ENCODE peak calls at places on chromosomes 7 and 10, in seven cellular contexts. I, F, H, C, V, G and K are unnamed samples.

GRCh38 chr7:4835398-4836205 is 26.2 kb downstream of the PAPOLB start:
- DNase-seq in I (no peak), F (peak; percentile 49), H (no peak), C (no peak), V (no peak), G (no peak), K (no peak)

GRCh38 chr10:63409465-63410027 is 56.2 kb downstream of the JMJD1C start:
- DNase-seq in I (peak; percentile 74), F (no peak), H (no peak), C (no peak), V (peak; percentile 68), G (no peak), K (peak; percentile 66)

GRCh38 chr10:22712246-22712958 is 2.0 kb downstream of the PIP4K2A start:
- DNase-seq in I (peak; percentile 41), F (peak; percentile 5), H (no peak), C (no peak), V (peak; percentile 55), G (no peak), K (no peak)

GRCh38 chr7:94258418-94258817 is 136.3 kb upstream of the COL1A2 start:
- DNase-seq in I (no peak), F (no peak), H (no peak), C (no peak), V (no peak), G (no peak), K (no peak)

GRCh38 chr7:41869596-41869995 is 166.7 kb upstream of the INHBA start:
- DNase-seq in I (peak; percentile 47), F (no peak), H (no peak), C (no peak), V (no peak), G (no peak), K (no peak)

GRCh38 chr10:14326581-14326980 is 4.1 kb downstream of the FRMD4A start:
- DNase-seq in I (no peak), F (no peak), H (no peak), C (no peak), V (no peak), G (no peak), K (no peak)

GRCh38 chr10:3014968-3015367 is 52.4 kb upstream of the PFKP start:
- DNase-seq in I (peak; percentile 22), F (no peak), H (no peak), C (no peak), V (no peak), G (no peak), K (no peak)

GRCh38 chr10:102020938-102021337 is 35.0 kb downstream of the ARMH3 start:
- DNase-seq in I (no peak), F (no peak), H (no peak), C (no peak), V (no peak), G (no peak), K (no peak)

GRCh38 chr10:24969732-24970330 is 17.4 kb upstream of the PRTFDC1 start:
- DNase-seq in I (no peak), F (no peak), H (no peak), C (no peak), V (no peak), G (no peak), K (no peak)

GRCh38 chr7:67267914-67268313 is 271.3 kb downstream of the TYW1 start:
- DNase-seq in I (no peak), F (no peak), H (no peak), C (peak; percentile 39), V (peak; percentile 7), G (no peak), K (peak; percentile 93)

GRCh38 chr7:108618056-108618455 is 48.4 kb downstream of the DNAJB9 start:
- DNase-seq in I (no peak), F (no peak), H (no peak), C (no peak), V (no peak), G (no peak), K (no peak)

GRCh38 chr10:79420974-79421688 is 24.3 kb downstream of the ZCCHC24 start:
- DNase-seq in I (no peak), F (no peak), H (no peak), C (no peak), V (no peak), G (no peak), K (no peak)

GRCh38 chr10:6050801-6051445 is 11.2 kb downstream of the IL2RA start:
- DNase-seq in I (peak; percentile 44), F (peak; percentile 61), H (no peak), C (no peak), V (peak; percentile 40), G (no peak), K (peak; percentile 38)

DNA sequence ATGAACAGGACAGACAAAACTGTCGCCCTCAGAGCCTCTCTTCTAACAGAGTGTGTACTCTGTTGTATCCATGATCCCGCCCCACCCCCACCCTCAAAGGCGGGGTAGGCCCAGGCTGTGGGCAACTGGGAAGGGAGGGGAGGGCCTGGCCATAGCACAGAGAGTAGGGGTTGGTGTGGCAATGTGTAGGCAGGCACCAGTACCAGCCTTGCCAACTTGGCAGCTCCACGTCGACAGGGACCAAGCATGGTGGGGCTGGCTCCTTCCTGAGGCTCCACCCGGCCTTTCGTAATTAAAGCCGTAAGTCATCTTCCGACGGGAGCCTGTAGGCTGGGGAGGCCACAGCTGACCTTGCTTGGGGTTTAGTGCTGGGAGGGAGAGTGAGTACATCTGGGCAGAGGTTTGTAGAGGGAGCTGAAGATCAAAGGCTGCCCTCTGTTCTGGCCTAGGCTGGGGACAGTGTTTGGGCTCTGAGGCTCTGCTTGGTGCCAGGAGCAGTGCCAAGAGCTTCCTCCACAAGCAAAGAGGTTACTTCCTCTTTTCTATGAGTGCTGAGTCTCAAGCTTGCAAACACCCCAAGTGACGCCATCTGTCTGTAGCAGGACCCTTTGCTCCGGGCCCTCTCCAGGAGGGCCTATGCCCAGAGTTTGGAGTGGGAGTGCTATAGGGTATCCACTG is 121.6 kb downstream of the C10orf105 start:
- DNase-seq in I (no peak), F (peak; percentile 16), H (no peak), C (no peak), V (no peak), G (no peak), K (no peak)
- H3K18ac ChIP-seq in I (no peak overlapping the region), F (no peak overlapping the region), H (no peak overlapping the region), C (no peak overlapping the region), V (no peak overlapping the region), G (peak overlapping the region; percentile 52), K (no peak overlapping the region)

DNA sequence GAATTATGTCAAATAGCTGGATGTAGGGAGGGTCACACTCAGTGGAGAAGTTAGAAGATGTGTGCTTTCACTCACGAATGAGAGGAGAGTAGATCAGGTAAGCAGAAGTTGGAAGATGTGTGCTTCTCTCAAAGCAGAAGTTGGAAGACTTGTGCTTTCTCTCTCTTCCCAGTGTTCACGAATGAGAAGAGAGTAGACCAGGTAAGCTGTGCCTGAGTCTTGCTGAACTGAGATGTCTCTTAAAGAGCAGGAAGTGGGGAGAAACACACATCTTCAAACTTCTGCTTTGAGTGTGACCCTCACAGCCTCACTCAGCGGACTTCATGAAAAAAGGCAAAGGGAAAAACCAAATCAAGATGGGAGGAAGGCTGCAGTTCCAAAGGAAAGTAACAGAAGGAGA is 7.0 kb upstream of the TMEM243 start:
- DNase-seq in I (no peak), F (no peak), H (no peak), C (no peak), V (no peak), G (no peak), K (no peak)
- H3K18ac ChIP-seq in I (no peak overlapping the region), F (no peak overlapping the region), H (no peak overlapping the region), C (no peak overlapping the region), V (no peak overlapping the region), G (no peak overlapping the region), K (no peak overlapping the region)

DNA sequence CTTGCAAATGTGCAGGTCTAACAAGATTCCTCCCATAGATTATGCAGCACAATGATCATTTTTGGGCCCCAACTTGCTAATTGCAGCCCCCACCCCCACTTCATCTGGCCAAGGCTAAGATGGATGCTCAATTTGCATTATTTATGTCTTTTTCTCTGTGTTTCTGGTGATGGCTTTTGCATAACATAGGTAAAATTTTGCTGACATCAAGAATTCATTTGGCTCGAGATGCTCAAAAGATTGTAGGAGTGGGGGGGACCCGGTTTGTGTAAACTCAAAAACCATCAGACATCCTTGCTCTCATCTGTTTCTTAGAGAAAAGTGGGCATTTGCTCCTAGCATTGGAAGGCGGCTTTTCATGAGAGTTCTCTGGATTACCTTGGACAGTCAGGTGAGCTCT is 356.3 kb upstream of the NPVF start:
- DNase-seq in I (no peak), F (no peak), H (no peak), C (no peak), V (no peak), G (no peak), K (no peak)
- H3K18ac ChIP-seq in I (no peak overlapping the region), F (no peak overlapping the region), H (no peak overlapping the region), C (no peak overlapping the region), V (no peak overlapping the region), G (no peak overlapping the region), K (no peak overlapping the region)

GRCh38 chr7:7765422-7765821 is 47.0 kb upstream of the RPA3 start:
- DNase-seq in I (no peak), F (no peak), H (no peak), C (no peak), V (no peak), G (no peak), K (no peak)
- H3K18ac ChIP-seq in I (no peak overlapping the region), F (no peak overlapping the region), H (no peak overlapping the region), C (no peak overlapping the region), V (no peak overlapping the region), G (no peak overlapping the region), K (no peak overlapping the region)

DNA sequence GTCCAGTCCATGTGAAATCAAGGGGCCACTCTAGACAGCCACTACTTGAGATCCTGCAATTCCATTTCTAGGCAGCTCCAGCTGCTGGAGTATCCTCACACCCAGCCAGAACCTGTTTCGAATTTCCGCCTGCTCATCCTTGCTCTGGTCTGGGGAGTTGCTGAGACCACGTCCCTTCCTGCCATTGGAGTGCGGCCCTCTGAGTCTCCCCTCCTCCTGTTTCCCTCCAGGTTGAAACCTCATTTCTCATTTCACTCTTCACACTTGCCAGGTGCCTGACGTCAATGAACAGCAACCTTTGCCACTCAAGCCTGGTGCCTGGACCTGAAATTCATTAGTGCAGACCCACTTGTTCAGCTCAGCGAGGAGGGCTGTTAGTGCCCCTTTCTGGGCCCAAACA is 307.5 kb upstream of the SHH start:
- DNase-seq in I (no peak), F (no peak), H (no peak), C (no peak), V (no peak), G (no peak), K (no peak)
- H3K18ac ChIP-seq in I (no peak overlapping the region), F (no peak overlapping the region), H (no peak overlapping the region), C (no peak overlapping the region), V (no peak overlapping the region), G (no peak overlapping the region), K (no peak overlapping the region)

DNA sequence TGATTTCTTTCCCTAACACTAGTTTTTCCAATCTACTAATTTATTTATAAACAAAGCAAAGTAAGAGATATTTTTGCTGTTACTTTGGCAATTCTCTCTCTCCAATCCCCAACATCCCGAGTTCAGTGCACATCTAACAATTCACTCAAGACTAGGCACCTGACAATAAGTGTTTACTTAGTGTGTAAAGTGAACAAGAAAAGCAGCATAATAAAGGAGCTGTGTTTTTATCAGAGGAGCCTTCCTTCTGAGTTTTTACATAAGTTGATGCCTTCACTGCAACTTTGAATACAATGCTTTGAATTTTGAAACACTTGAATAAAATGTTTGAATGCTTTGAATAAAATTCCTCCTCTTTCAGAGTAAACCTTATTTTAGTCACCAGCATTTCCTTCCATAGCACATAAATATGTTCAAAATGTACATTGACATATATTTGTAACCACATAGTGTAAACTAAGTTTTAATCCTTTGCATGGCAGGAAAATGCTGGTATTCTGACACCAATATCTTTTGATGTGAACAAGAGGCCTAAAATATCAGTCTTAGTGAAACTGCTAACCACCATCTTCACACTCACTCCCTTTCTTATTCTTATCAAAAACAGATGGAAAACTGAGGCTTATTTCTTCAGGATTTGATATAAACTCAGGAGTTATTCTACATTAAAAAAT is 11.4 kb downstream of the PDK4 start:
- DNase-seq in I (no peak), F (no peak), H (no peak), C (no peak), V (no peak), G (no peak), K (no peak)
- H3K18ac ChIP-seq in I (no peak overlapping the region), F (no peak overlapping the region), H (no peak overlapping the region), C (no peak overlapping the region), V (no peak overlapping the region), G (no peak overlapping the region), K (peak overlapping the region; percentile 68)